ENCODE peak calls at places on chromosomes 13 and 19, in ten cellular contexts. Y, K, H, E, R, X, G, D, Z and Q are unnamed samples.

GRCh38 chr13:67554296-67554695 is 324.2 kb upstream of the PCDH9 start:
- DNase-seq in Y (no peak), K (no peak), H (no peak), E (no peak), R (no peak), X (no peak), G (no peak), D (no peak), Z (no peak), Q (no peak)

GRCh38 chr19:10419200-10419645 is 1.1 kb upstream of the PDE4A start:
- DNase-seq in Y (no peak), K (peak; percentile 83), H (no peak), E (no peak), R (no peak), X (peak; percentile 65), G (no peak), D (peak; percentile 54), Z (no peak), Q (no peak)

GRCh38 chr13:109740121-109740520 is 46.3 kb downstream of the IRS2 start:
- DNase-seq in Y (no peak), K (no peak), H (no peak), E (no peak), R (no peak), X (no peak), G (no peak), D (no peak), Z (no peak), Q (no peak)

GRCh38 chr19:1990230-1991017 is 25.1 kb downstream of the BTBD2 start:
- DNase-seq in Y (no peak), K (no peak), H (no peak), E (no peak), R (no peak), X (no peak), G (peak; percentile 45), D (no peak), Z (no peak), Q (no peak)

GRCh38 chr19:21321996-21322395 is 7.2 kb downstream of the ZNF708 start:
- DNase-seq in Y (no peak), K (no peak), H (no peak), E (peak; percentile 10), R (no peak), X (no peak), G (no peak), D (no peak), Z (no peak), Q (no peak)

GRCh38 chr13:57644106-57644505 is 12.6 kb downstream of the PCDH17 start:
- DNase-seq in Y (no peak), K (no peak), H (no peak), E (no peak), R (no peak), X (no peak), G (no peak), D (no peak), Z (no peak), Q (no peak)

GRCh38 chr13:87376081-87376480 is 295.1 kb upstream of the SLITRK5 start:
- DNase-seq in Y (no peak), K (no peak), H (no peak), E (no peak), R (no peak), X (no peak), G (no peak), D (no peak), Z (no peak), Q (no peak)

GRCh38 chr13:30805132-30805537 is 69.8 kb downstream of the ALOX5AP start:
- DNase-seq in Y (no peak), K (no peak), H (no peak), E (no peak), R (peak; percentile 84), X (peak; percentile 32), G (no peak), D (no peak), Z (no peak), Q (no peak)

GRCh38 chr13:107845911-107846310 is 369.4 kb downstream of the LIG4 start:
- DNase-seq in Y (no peak), K (no peak), H (no peak), E (no peak), R (no peak), X (no peak), G (no peak), D (no peak), Z (no peak), Q (no peak)

GRCh38 chr19:13053761-13054604 is 48.7 kb downstream of the LYL1 start:
- DNase-seq in Y (peak; percentile 90), K (peak; percentile 96), H (peak; percentile 38), E (peak; percentile 86), R (no peak), X (no peak), G (peak; percentile 90), D (no peak), Z (peak; percentile 92), Q (no peak)

GRCh38 chr19:7888145-7888825 is at the start of gene LRRC8E:
- DNase-seq in Y (peak; percentile 46), K (no peak), H (no peak), E (peak; percentile 76), R (peak; percentile 72), X (no peak), G (peak; percentile 79), D (no peak), Z (no peak), Q (no peak)

GRCh38 chr19:1884719-1885334 is 469 bp downstream of the ABHD17A start:
- DNase-seq in Y (no peak), K (no peak), H (no peak), E (peak; percentile 38), R (no peak), X (peak; percentile 56), G (no peak), D (no peak), Z (no peak), Q (no peak)

GRCh38 chr19:10105241-10106099 is 692 bp upstream of the PPAN start:
- DNase-seq in Y (no peak), K (no peak), H (no peak), E (no peak), R (no peak), X (no peak), G (no peak), D (no peak), Z (no peak), Q (no peak)

GRCh38 chr13:40798380-40798779 is 9.0 kb downstream of the SLC25A15 start:
- DNase-seq in Y (no peak), K (no peak), H (no peak), E (no peak), R (no peak), X (no peak), G (no peak), D (peak; percentile 31), Z (no peak), Q (no peak)

GRCh38 chr13:40803316-40803715 is 13.9 kb downstream of the SLC25A15 start:
- DNase-seq in Y (no peak), K (no peak), H (no peak), E (no peak), R (no peak), X (no peak), G (no peak), D (no peak), Z (no peak), Q (no peak)

GRCh38 chr13:40799508-40799907 is 10.1 kb downstream of the SLC25A15 start:
- DNase-seq in Y (no peak), K (no peak), H (no peak), E (no peak), R (no peak), X (no peak), G (no peak), D (no peak), Z (no peak), Q (no peak)

GRCh38 chr13:40801255-40802217 is 12.1 kb downstream of the SLC25A15 start:
- DNase-seq in Y (peak; percentile 29), K (no peak), H (no peak), E (no peak), R (peak; percentile 98), X (no peak), G (no peak), D (no peak), Z (no peak), Q (no peak)

GRCh38 chr13:40800559-40800958 is 11.1 kb downstream of the SLC25A15 start:
- DNase-seq in Y (no peak), K (no peak), H (no peak), E (no peak), R (no peak), X (no peak), G (no peak), D (no peak), Z (no peak), Q (no peak)
- H3K4me1 ChIP-seq in Y (no peaks in the 10 kb centered on the region), K (no peaks in the 10 kb centered on the region), H (no peaks in the 10 kb centered on the region), E (no peaks in the 10 kb centered on the region), R (peaks cover 6% of the 10 kb centered on the region), X (no peaks in the 10 kb centered on the region), G (no peaks in the 10 kb centered on the region), D (no peaks in the 10 kb centered on the region), Z (no peaks in the 10 kb centered on the region), Q (no peaks in the 10 kb centered on the region)

GRCh38 chr19:38713227-38713649 is 31.0 kb downstream of the CAPN12 start:
- DNase-seq in Y (no peak), K (no peak), H (no peak), E (no peak), R (no peak), X (no peak), G (no peak), D (no peak), Z (peak; percentile 88), Q (no peak)
- H3K4me3 ChIP-seq in Y (no peak overlapping the region), K (no peak overlapping the region), H (no peak overlapping the region), E (no peak overlapping the region), R (no peak overlapping the region), X (no peak overlapping the region), G (no peak overlapping the region), D (no peak overlapping the region), Z (no peak overlapping the region), Q (no peak overlapping the region)

DNA sequence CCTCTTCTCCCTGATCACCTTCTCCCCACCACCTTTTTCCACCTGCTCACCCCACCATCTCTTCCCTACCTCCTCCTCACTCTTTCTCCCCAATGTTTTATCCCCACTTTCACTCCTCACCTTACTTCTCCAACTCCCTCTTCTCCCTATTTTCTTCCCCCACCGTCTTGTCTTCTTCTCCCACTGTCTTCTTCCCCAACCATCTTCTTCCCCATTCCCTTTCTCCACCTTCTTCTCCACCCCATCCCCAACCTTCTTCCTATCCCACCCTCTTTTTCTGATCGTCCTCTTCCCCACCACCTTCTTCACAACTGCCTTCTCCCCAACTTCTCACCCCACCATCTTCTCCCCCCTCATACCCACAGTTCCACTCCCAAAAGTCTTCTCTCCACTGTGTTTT is 929.4 kb downstream of the UQCRFS1 start:
- DNase-seq in Y (no peak), K (no peak), H (no peak), E (no peak), R (no peak), X (no peak), G (no peak), D (no peak), Z (no peak), Q (no peak)
- H3K9me3 ChIP-seq in Y (no peaks in the 10 kb centered on the region), K (peaks cover 2% of the 10 kb centered on the region), H (no peaks in the 10 kb centered on the region), E (no peaks in the 10 kb centered on the region), R (peaks cover 4% of the 10 kb centered on the region), X (no peaks in the 10 kb centered on the region), G (no peaks in the 10 kb centered on the region), D (no peaks in the 10 kb centered on the region), Z (no peaks in the 10 kb centered on the region), Q (no peaks in the 10 kb centered on the region)

DNA sequence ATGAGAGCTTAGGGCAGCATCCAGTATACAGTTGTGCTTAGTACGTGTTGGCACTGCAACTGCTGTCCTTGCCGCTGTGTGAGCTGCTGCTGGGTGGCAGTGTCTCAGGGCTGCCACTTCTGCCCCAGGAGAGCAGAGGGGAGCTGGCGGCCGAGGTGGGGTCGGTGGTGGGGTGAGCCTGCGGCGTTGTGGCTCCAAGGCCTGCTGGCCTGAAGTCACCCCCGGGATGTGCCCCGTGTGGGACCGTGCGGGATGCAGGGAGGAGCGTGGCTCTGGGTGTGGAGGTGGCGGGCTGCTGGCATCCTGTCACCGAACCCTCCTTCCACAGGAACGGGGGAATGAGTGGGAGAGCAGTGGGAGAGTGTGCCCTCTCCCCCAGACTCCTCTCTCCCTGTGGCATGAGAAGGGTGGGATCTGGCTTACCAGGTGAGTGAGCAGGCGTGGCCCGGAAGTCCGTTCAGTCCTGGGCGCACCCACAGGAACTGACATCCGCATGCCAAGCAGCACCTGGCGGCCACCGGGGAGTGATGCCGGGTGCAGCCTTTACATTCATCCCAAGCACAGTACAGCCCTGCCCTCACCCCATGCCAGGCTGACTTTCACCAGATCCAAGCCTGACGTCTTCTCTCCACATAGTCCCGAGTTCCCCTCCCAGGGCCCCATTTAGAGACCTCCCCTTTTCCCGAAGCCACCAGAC is 26.5 kb downstream of the MCF2L start:
- DNase-seq in Y (no peak), K (no peak), H (no peak), E (peak; percentile 18), R (peak; percentile 80), X (no peak), G (no peak), D (no peak), Z (no peak), Q (no peak)
- H3K4me1 ChIP-seq in Y (peaks cover 17% of the 10 kb centered on the region), K (no peaks in the 10 kb centered on the region), H (no peaks in the 10 kb centered on the region), E (peaks cover 15% of the 10 kb centered on the region), R (no peaks in the 10 kb centered on the region), X (no peaks in the 10 kb centered on the region), G (peaks cover 10% of the 10 kb centered on the region), D (no peaks in the 10 kb centered on the region), Z (no peaks in the 10 kb centered on the region), Q (no peaks in the 10 kb centered on the region)